ENCODE peak calls at places on chromosome 16, in six cellular contexts. G is H1, C is HCT116, N is SK-N-SH, Q is GM12878, D is K562. F is an unnamed sample.

GRCh38 chr16:82016268-82016667 is 5.0 kb upstream of the SDR42E1 start:
- DNase-seq in N (peak; percentile 34), G (no peak), D (peak; percentile 42), Q (no peak), C (peak; percentile 52), F (peak; percentile 90)

GRCh38 chr16:66844342-66845079 is at the start of gene CA7:
- DNase-seq in C (no peak), D (peak; percentile 57), N (peak; percentile 75), Q (no peak), G (peak; percentile 79), F (no peak)

GRCh38 chr16:49332589-49333267 is 40.9 kb upstream of the C16orf78 start:
- DNase-seq in D (no peak), Q (no peak), N (no peak), C (no peak), G (no peak), F (no peak)

GRCh38 chr16:84545114-84545737 is 40.8 kb upstream of the MEAK7 start:
- DNase-seq in D (no peak), G (no peak), C (no peak), Q (no peak), N (no peak), F (no peak)

GRCh38 chr16:49856741-49857330 is 924 bp upstream of the ZNF423 start:
- DNase-seq in D (peak; percentile 62), N (peak; percentile 92), G (peak; percentile 85), Q (no peak), C (peak; percentile 35), F (peak; percentile 77)

GRCh38 chr16:52805559-52806168 is 247.0 kb downstream of the CHD9NB start:
- DNase-seq in C (no peak), N (no peak), D (no peak), Q (no peak), G (no peak), F (no peak)

GRCh38 chr16:75075688-75076268 is 40.8 kb downstream of the LDHD start:
- DNase-seq in N (no peak), Q (no peak), D (no peak), G (no peak), C (no peak), F (no peak)

GRCh38 chr16:70634861-70635260 is 11.5 kb upstream of the IL34 start:
- DNase-seq in C (no peak), Q (no peak), G (no peak), D (no peak), N (no peak), F (no peak)

GRCh38 chr16:23206986-23207385 is 24.4 kb downstream of the SCNN1G start:
- DNase-seq in C (no peak), D (no peak), Q (no peak), N (peak; percentile 70), G (no peak), F (no peak)

GRCh38 chr16:12340151-12340733 is 363.7 kb downstream of the SNX29 start:
- DNase-seq in N (no peak), D (peak; percentile 61), C (peak; percentile 55), G (peak; percentile 72), Q (no peak), F (peak; percentile 47)

GRCh38 chr16:31714899-31715504 is 158.6 kb upstream of the ZNF267 start:
- DNase-seq in N (no peak), D (no peak), Q (no peak), G (no peak), C (no peak), F (no peak)

GRCh38 chr16:129075-129474 is 9.4 kb downstream of the NPRL3 start:
- DNase-seq in Q (no peak), N (no peak), C (no peak), G (no peak), D (no peak), F (no peak)

GRCh38 chr16:15604460-15605390 is 38.2 kb downstream of the MARF1 start:
- DNase-seq in Q (no peak), N (no peak), D (no peak), G (no peak), C (no peak), F (no peak)

GRCh38 chr16:72023962-72024361 is 15.4 kb downstream of the DHODH start:
- DNase-seq in G (no peak), N (no peak), Q (no peak), C (no peak), D (no peak), F (no peak)

GRCh38 chr16:2152695-2153506 is 2.7 kb upstream of the TRAF7 start:
- DNase-seq in D (peak; percentile 43), Q (no peak), C (no peak), G (no peak), N (no peak), F (no peak)

GRCh38 chr16:65548470-65548869 is 426.6 kb upstream of the CDH11 start:
- DNase-seq in D (no peak), Q (no peak), G (no peak), C (no peak), N (peak; percentile 45), F (no peak)

GRCh38 chr16:50440991-50441390 is 72.2 kb upstream of the BRD7 start:
- DNase-seq in Q (no peak), D (no peak), N (no peak), G (no peak), C (no peak), F (no peak)

GRCh38 chr16:19284207-19284606 is 1.3 kb upstream of the CLEC19A start:
- DNase-seq in N (no peak), C (peak; percentile 63), Q (no peak), G (no peak), D (no peak), F (no peak)

GRCh38 chr16:12829096-12829888 is 25.6 kb upstream of the CPPED1 start:
- DNase-seq in Q (no peak), C (no peak), G (no peak), D (no peak), N (no peak), F (no peak)

GRCh38 chr16:17271687-17272086 is 199.1 kb downstream of the XYLT1 start:
- DNase-seq in D (no peak), C (no peak), G (no peak), N (peak; percentile 60), Q (no peak), F (no peak)

GRCh38 chr16:55552621-55553020 is 13.9 kb upstream of the CAPNS2 start:
- DNase-seq in D (no peak), C (no peak), Q (no peak), N (no peak), G (no peak), F (peak; percentile 59)

GRCh38 chr16:19595043-19595767 is 39.7 kb downstream of the VPS35L start:
- DNase-seq in N (peak; percentile 10), Q (no peak), G (no peak), D (no peak), C (no peak), F (peak; percentile 89)

GRCh38 chr16:27174798-27175197 is 28.5 kb upstream of the KDM8 start:
- DNase-seq in C (no peak), N (no peak), D (peak; percentile 43), Q (no peak), G (no peak), F (no peak)
- TF ChIP-seq MAX in C (no peak), N (no peak), D (no peak), Q (no peak), G (no peak), F (no peak)

DNA sequence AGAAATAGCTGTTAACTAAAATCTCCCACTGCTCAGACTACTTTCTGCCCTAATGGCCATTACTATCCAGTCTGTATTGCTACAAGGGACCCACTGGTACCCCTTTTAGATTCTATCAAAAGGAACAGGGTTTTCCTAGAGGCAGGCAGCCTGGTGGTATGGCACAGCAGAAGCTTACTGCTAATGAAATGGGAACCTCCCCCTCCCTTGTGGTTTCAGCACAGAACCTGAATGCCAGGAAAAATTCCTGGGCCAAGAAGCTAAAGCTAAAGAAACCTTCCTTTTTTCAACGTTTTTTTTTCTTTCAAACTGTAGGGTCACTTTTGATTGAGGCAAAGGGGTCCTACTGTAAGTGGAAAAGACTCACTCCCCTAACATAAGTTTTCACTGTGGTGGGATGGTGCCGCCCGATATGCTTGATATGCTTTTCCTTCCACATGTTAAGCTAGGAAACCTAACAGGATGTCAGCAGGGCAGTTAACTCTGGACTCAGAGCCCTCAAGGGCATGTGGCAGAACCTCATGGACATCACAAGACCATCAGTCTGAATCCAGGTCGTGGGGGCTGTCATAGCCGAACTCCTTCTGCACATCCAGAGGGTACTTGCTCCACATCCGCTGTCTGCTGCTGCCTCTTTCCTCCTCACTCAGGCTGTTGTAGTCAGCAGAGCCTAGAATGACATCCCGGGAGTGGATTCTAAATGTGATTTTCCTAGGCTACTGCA is 9.8 kb downstream of the SLC7A6OS start:
- DNase-seq in C (no peak), G (no peak), Q (no peak), D (no peak), N (no peak), F (no peak)
- H3K36me3 ChIP-seq in C (peaks cover 78% of the 10 kb centered on the region), G (peaks cover 81% of the 10 kb centered on the region), Q (peaks cover 24% of the 10 kb centered on the region), D (peaks cover 96% of the 10 kb centered on the region), N (peaks cover 81% of the 10 kb centered on the region), F (peaks cover 38% of the 10 kb centered on the region)

DNA sequence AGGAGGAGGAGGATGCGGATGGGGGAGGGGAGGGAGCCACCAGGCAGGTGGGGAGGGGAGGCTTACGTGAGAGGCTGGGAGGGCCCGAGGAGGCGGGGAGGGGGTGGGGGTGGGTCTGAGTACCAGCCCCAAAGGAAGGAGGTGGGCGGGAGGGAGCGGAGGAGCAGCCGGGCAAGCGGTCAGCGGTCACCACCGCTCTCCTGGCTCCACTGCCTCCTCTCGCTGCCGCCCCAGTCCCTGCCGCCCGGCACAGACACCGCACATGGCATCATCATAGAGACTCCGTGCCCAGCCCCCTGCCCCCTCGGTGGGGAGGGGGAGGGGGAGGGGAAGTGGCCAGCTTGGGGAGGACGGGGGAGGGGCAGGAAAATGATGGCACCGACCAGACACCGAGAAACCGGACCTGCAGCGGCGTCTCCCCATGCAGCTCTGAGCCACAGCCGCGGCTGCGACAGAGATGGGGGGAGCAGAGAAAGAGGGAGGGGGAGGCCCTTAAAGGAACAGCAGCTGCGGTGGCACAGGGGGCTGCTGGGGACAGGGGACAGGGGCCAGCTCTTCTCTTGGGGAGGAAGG is at the start of gene TLCD3B:
- DNase-seq in D (no peak), Q (no peak), C (no peak), N (peak; percentile 80), G (peak; percentile 76), F (no peak)
- TF ChIP-seq MAX in D (no peak), Q (no peak), C (no peak), N (no peak), G (no peak), F (no peak)

GRCh38 chr16:8816967-8817662 is 19.5 kb downstream of the PMM2 start:
- DNase-seq in G (no peak), Q (no peak), N (no peak), C (no peak), D (no peak), F (no peak)
- H3K36me3 ChIP-seq in G (peaks cover 66% of the 10 kb centered on the region), Q (peaks cover 22% of the 10 kb centered on the region), N (peaks cover 77% of the 10 kb centered on the region), C (peaks cover 81% of the 10 kb centered on the region), D (peaks cover 94% of the 10 kb centered on the region), F (peaks cover 43% of the 10 kb centered on the region)

GRCh38 chr16:4612977-4613635 is 1.6 kb downstream of the UBALD1 start:
- DNase-seq in Q (no peak), N (peak; percentile 48), G (no peak), D (no peak), C (no peak), F (no peak)

GRCh38 chr16:4615389-4616046 is 830 bp upstream of the UBALD1 start:
- DNase-seq in C (no peak), D (no peak), Q (no peak), G (no peak), N (no peak), F (no peak)

GRCh38 chr16:4613636-4614570 is 785 bp downstream of the UBALD1 start:
- DNase-seq in G (no peak), Q (no peak), N (peak; percentile 79), C (no peak), D (peak; percentile 77), F (peak; percentile 44)

GRCh38 chr16:4616047-4616811 is 1.5 kb upstream of the UBALD1 start:
- DNase-seq in G (peak; percentile 96), C (peak; percentile 100), D (peak; percentile 95), N (peak; percentile 96), Q (peak; percentile 98), F (peak; percentile 99)

GRCh38 chr16:4614571-4615388 is at the start of gene UBALD1:
- DNase-seq in N (peak; percentile 93), D (peak; percentile 82), G (peak; percentile 88), C (peak; percentile 80), Q (peak; percentile 48), F (peak; percentile 83)
- TF ChIP-seq MAX in N (peak; percentile 87), D (peak; percentile 75), G (peak; percentile 61), C (peak; percentile 89), Q (peak; percentile 46), F (peak; percentile 16)